ENCODE peak calls at places on chromosomes 4 and X, in six cellular contexts. S, J, C, K, V and Y are unnamed samples.

GRCh38 chr4:109998867-109999303 is 86.2 kb downstream of the EGF start:
- DNase-seq in S (peak), J (no peak), C (peak), K (peak), V (no peak), Y (peak)

GRCh38 chr4:1715002-1715761 is 3.1 kb upstream of the SLBP start:
- DNase-seq in S (no peak), J (no peak), C (no peak), K (peak), V (no peak), Y (no peak)

GRCh38 chr4:12975511-12975910 is 508.6 kb downstream of the RAB28 start:
- DNase-seq in S (no peak), J (no peak), C (no peak), K (no peak), V (no peak), Y (no peak)

GRCh38 chr4:37803348-37803973 is 23.0 kb upstream of the PGM2 start:
- DNase-seq in S (no peak), J (no peak), C (peak), K (peak), V (no peak), Y (no peak)

GRCh38 chr4:174352405-174352804 is 68.7 kb downstream of the CEP44 start:
- DNase-seq in S (no peak), J (no peak), C (peak), K (no peak), V (no peak), Y (no peak)

GRCh38 chrX:133607419-133608348 is 192.4 kb upstream of the GPC4 start:
- DNase-seq in S (no peak), J (no peak), C (no peak), K (peak), V (no peak), Y (no peak)

GRCh38 chrX:132594129-132594528 is 105.3 kb upstream of the MBNL3 start:
- DNase-seq in S (no peak), J (no peak), C (no peak), K (peak), V (no peak), Y (no peak)

GRCh38 chr4:10055871-10056270 is 34.6 kb upstream of the SLC2A9 start:
- DNase-seq in S (no peak), J (no peak), C (no peak), K (no peak), V (no peak), Y (no peak)

GRCh38 chr4:183289688-183290087 is 30.4 kb downstream of the CLDN22 start:
- DNase-seq in S (no peak), J (no peak), C (no peak), K (peak), V (no peak), Y (no peak)

GRCh38 chr4:189547537-189547936 is 393.1 kb upstream of the FRG1 start:
- DNase-seq in S (no peak), J (no peak), C (no peak), K (no peak), V (no peak), Y (no peak)

GRCh38 chr4:55604996-55605395 is 13.0 kb upstream of the PDCL2 start:
- DNase-seq in S (no peak), J (no peak), C (no peak), K (no peak), V (no peak), Y (peak)

GRCh38 chr4:156536661-156537060 is 434.9 kb downstream of the PDGFC start:
- DNase-seq in S (no peak), J (no peak), C (peak), K (peak), V (no peak), Y (no peak)

GRCh38 chr4:89296871-89297270 is 10.7 kb downstream of the GPRIN3 start:
- DNase-seq in S (no peak), J (no peak), C (no peak), K (no peak), V (no peak), Y (no peak)

GRCh38 chr4:184417802-184418511 is 56.4 kb downstream of the IRF2 start:
- DNase-seq in S (peak), J (no peak), C (peak), K (peak), V (no peak), Y (no peak)

GRCh38 chr4:134906404-134907023 is 704.9 kb upstream of the PABPC4L start:
- DNase-seq in S (no peak), J (no peak), C (peak), K (no peak), V (no peak), Y (no peak)

GRCh38 chrX:24148118-24148517 is 1.4 kb upstream of the ZFX start:
- DNase-seq in S (no peak), J (no peak), C (peak), K (no peak), V (no peak), Y (no peak)

GRCh38 chr4:183200453-183200852 is 101.4 kb downstream of the WWC2 start:
- DNase-seq in S (peak), J (peak), C (peak), K (peak), V (peak), Y (no peak)

GRCh38 chr4:153668647-153669046 is 15.4 kb upstream of the TLR2 start:
- DNase-seq in S (no peak), J (no peak), C (no peak), K (peak), V (no peak), Y (no peak)

GRCh38 chr4:167415461-167415860 is 181.2 kb upstream of the SPOCK3 start:
- DNase-seq in S (no peak), J (no peak), C (no peak), K (no peak), V (no peak), Y (no peak)

DNA sequence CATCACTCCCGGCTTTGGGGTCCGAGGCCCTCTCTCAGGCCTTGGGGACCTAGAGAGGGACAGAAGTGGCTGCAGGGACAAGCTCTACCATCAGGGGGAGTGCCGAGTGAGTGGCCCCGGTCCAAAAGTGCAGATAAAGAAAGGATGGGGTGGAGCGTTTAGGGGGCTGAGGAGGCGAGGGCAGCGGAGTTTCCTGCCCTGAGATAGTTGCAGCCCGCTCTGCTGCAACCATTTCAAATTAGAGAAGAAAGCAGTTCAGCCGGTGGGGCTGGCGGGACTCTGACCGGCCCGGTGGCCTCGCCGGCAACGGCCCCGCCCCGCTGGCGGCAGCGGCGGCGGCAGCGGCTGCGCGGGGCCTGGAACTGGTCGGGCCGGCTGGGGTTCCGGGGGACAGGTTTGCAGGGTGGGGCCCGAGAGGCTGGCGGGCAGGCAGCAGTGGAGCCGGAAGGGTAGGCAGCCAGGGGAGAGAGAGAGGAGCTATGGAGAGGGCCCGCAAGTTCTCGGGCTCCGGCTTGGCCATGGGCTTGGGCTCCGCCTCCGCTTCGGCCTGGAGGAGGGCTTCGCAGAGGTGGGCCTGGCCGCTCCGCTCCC is 7.6 kb downstream of the DLG3 start:
- DNase-seq in S (no peak), J (peak), C (peak), K (peak), V (peak), Y (no peak)
- TF ChIP-seq CTCF in S (peak), J (peak), C (peak), K (peak), V (peak), Y (peak)

GRCh38 chr4:170623899-170624298 is 534.1 kb upstream of the AADAT start:
- DNase-seq in S (no peak), J (no peak), C (peak), K (no peak), V (no peak), Y (no peak)
- TF ChIP-seq CTCF in S (no peak), J (no peak), C (peak), K (no peak), V (no peak), Y (no peak)

DNA sequence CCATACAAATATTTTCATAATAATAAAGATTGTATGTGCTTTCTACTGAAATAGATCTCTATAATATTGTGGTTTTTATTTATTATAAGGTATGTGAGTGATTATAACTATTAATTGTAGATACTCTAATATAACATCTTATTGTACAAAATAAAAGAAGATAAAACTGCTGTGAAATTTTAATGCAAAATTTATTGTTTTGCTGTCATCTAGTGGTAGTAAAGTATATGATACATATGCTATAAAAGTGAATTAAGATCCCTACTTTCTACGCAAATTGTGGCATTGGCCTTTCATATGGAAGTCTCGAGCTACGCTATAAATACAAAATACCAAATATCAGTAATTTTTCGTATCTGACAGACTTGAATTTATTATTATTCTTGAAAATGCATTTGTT is 19.3 kb downstream of the YIPF7 start:
- DNase-seq in S (no peak), J (no peak), C (peak), K (no peak), V (no peak), Y (no peak)
- TF ChIP-seq CTCF in S (no peak), J (no peak), C (peak), K (peak), V (no peak), Y (peak)

GRCh38 chr4:36414248-36414647 is 132.8 kb downstream of the DTHD1 start:
- DNase-seq in S (no peak), J (no peak), C (no peak), K (no peak), V (no peak), Y (no peak)
- TF ChIP-seq CTCF in S (no peak), J (no peak), C (no peak), K (no peak), V (no peak), Y (peak)

DNA sequence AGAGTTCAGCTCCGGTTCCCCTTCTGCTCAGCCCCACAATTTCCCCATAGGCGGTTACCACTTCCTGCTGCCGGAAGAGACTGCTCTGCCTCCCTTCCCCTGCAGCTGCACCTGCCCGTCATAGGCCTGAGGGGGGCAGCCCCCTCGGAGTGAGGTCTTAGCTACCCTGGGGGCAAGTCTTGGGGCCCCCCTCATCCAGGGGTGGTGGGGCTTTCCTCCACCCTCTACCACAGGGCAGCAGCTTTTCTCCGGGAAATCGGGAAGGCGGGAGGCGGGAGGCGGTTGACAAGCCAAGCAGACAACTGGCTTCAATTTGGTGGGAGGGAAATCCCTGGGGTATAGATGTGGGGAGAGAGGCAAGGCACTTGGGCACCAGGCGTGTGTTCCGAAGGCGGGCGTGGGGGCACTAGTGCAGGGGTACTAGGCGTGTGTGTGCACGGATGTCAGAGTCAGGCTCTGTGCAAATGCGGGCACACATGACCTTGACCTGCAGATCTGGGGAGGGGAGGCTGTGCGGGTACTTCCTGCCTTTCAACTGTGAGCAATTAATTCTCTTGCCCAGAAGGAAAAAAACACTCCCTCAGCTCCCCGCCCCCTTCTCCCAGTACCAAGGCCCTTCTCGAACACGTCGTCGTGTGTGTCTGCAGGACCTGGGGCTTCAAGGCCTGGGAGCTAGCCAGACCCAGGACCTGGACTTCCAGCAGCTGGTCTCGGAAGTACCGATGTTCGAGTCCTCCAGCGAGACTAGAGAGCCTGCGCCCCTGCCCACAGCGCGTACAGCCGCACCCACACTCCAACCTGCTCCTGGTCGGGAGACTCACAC is 1.0 kb upstream of the ARHGAP4 start:
- DNase-seq in S (no peak), J (peak), C (peak), K (peak), V (peak), Y (no peak)
- TF ChIP-seq CTCF in S (no peak), J (no peak), C (no peak), K (no peak), V (no peak), Y (no peak)